ENCODE peak calls at places on chromosome 11, in seven cellular contexts. P is adrenal gland; Q is CD8-positive, alpha-beta T cell; O is transverse colon; Y is AG04450; H is fibroblast of lung; I is PC-3. D is an unnamed sample.

GRCh38 chr11:130400793-130401483 is 27.5 kb downstream of the ADAMTS8 start:
- DNase-seq in P (no peak), Q (no peak), O (no peak), Y (peak; percentile 61), H (peak; percentile 64), I (no peak), D (peak; percentile 63)

GRCh38 chr11:44430140-44430539 is 120.2 kb upstream of the ALX4 start:
- DNase-seq in P (no peak), Q (no peak), O (no peak), Y (no peak), H (no peak), I (no peak), D (no peak)

GRCh38 chr11:46850829-46851380 is 4.8 kb upstream of the CKAP5 start:
- DNase-seq in P (no peak), Q (no peak), O (no peak), Y (no peak), H (no peak), I (no peak), D (peak; percentile 3)

GRCh38 chr11:31529701-31530100 is 20.1 kb downstream of the ELP4 start:
- DNase-seq in P (no peak), Q (no peak), O (no peak), Y (no peak), H (no peak), I (no peak), D (no peak)

GRCh38 chr11:34805937-34806336 is 110.2 kb downstream of the APIP start:
- DNase-seq in P (no peak), Q (no peak), O (no peak), Y (no peak), H (no peak), I (no peak), D (no peak)

GRCh38 chr11:29093416-29093815 is 923.4 kb downstream of the KCNA4 start:
- DNase-seq in P (no peak), Q (no peak), O (no peak), Y (peak; percentile 20), H (peak; percentile 11), I (peak; percentile 69), D (no peak)

GRCh38 chr11:38163526-38163925 is 1565.5 kb upstream of the RAG2 start:
- DNase-seq in P (no peak), Q (no peak), O (no peak), Y (no peak), H (no peak), I (no peak), D (no peak)

GRCh38 chr11:70696564-70696963 is 298.2 kb downstream of the CTTN start:
- DNase-seq in P (no peak), Q (no peak), O (no peak), Y (no peak), H (no peak), I (no peak), D (no peak)

GRCh38 chr11:131829725-131830124 is 459.3 kb downstream of the NTM start:
- DNase-seq in P (no peak), Q (no peak), O (no peak), Y (no peak), H (no peak), I (no peak), D (no peak)

GRCh38 chr11:102449651-102450570 is 2.7 kb downstream of the TMEM123 start:
- DNase-seq in P (no peak), Q (peak; percentile 31), O (no peak), Y (no peak), H (no peak), I (no peak), D (no peak)

GRCh38 chr11:78798567-78799170 is 224.0 kb upstream of the NARS2 start:
- DNase-seq in P (peak; percentile 80), Q (no peak), O (peak; percentile 70), Y (no peak), H (peak; percentile 84), I (peak; percentile 85), D (peak; percentile 62)

GRCh38 chr11:75563978-75564552 is 2.0 kb downstream of the SERPINH1 start:
- DNase-seq in P (peak; percentile 76), Q (no peak), O (peak; percentile 44), Y (peak; percentile 74), H (peak; percentile 85), I (no peak), D (peak; percentile 88)

DNA sequence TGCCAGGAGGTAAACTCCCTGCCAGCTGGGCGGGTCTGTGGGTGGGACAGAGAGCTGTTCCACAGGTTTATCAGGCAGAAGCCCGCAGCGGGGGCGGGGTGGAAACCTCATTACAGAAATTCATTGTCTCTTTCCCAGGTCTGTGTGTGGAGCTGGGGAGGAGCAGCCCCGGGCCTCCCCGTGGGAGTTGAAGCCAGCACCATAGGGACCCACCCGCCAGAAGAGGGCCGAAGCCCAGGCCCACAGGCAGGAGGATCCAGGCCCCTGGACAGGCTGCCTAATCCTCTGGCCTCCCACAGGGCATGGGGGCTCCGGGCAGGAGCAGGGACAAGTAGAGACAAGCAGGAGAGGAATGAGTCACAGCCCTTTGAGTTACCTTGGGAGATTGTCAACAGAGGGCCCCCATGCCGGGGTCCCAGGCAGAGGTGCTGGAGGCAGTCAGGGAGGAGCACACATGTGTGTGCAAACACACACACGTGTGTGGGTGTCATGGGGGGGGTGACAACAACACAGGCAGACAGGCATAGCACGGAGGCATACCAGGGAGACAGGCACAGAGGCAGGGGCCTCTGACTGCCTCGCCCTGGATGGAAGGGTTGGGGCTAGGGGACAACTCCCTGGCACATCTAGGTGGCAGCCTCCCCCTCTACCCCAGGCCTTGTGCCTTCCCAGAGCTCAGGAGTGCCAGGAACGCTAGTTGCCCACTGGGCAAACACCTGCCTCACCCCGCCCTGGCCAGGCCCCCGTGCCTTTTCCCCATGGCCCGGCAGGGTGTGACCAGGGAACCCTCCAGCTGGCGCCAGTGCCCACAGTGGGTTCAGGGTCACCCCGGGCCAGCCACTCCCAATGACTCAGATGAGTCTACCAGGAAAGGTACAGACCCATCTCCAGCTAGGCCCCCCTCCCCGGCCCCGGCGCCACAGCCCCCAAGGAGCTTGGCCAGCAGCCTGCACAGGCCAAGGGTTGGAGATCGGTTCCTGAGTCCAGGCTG is 1.3 kb downstream of the CDC42BPG start:
- DNase-seq in P (peak; percentile 75), Q (no peak), O (peak; percentile 87), Y (no peak), H (no peak), I (peak; percentile 81), D (peak; percentile 56)
- H3K4me3 ChIP-seq in P (no peak overlapping the region), Q (peak overlapping the region; percentile 58), O (peak overlapping the region; percentile 64), Y (no peak overlapping the region), H (no peak overlapping the region), I (peak overlapping the region; percentile 83), D (no peak overlapping the region)

GRCh38 chr11:116334596-116334995 is 438.2 kb downstream of the BUD13 start:
- DNase-seq in P (no peak), Q (no peak), O (no peak), Y (no peak), H (no peak), I (no peak), D (no peak)

GRCh38 chr11:116336540-116336939 is 436.2 kb downstream of the BUD13 start:
- DNase-seq in P (no peak), Q (no peak), O (no peak), Y (no peak), H (no peak), I (no peak), D (no peak)

GRCh38 chr11:116335078-116335477 is 437.7 kb downstream of the BUD13 start:
- DNase-seq in P (no peak), Q (no peak), O (no peak), Y (no peak), H (no peak), I (no peak), D (no peak)

GRCh38 chr11:116333193-116333592 is 439.6 kb downstream of the BUD13 start:
- DNase-seq in P (no peak), Q (no peak), O (no peak), Y (no peak), H (no peak), I (no peak), D (no peak)

GRCh38 chr11:116335891-116336290 is 436.9 kb downstream of the BUD13 start:
- DNase-seq in P (no peak), Q (no peak), O (no peak), Y (no peak), H (no peak), I (no peak), D (no peak)
- H3K27me3 ChIP-seq in P (no peaks in the 10 kb centered on the region), Q (no peaks in the 10 kb centered on the region), O (no peaks in the 10 kb centered on the region), Y (no peaks in the 10 kb centered on the region), H (no peaks in the 10 kb centered on the region), I (no peaks in the 10 kb centered on the region), D (no peaks in the 10 kb centered on the region)

DNA sequence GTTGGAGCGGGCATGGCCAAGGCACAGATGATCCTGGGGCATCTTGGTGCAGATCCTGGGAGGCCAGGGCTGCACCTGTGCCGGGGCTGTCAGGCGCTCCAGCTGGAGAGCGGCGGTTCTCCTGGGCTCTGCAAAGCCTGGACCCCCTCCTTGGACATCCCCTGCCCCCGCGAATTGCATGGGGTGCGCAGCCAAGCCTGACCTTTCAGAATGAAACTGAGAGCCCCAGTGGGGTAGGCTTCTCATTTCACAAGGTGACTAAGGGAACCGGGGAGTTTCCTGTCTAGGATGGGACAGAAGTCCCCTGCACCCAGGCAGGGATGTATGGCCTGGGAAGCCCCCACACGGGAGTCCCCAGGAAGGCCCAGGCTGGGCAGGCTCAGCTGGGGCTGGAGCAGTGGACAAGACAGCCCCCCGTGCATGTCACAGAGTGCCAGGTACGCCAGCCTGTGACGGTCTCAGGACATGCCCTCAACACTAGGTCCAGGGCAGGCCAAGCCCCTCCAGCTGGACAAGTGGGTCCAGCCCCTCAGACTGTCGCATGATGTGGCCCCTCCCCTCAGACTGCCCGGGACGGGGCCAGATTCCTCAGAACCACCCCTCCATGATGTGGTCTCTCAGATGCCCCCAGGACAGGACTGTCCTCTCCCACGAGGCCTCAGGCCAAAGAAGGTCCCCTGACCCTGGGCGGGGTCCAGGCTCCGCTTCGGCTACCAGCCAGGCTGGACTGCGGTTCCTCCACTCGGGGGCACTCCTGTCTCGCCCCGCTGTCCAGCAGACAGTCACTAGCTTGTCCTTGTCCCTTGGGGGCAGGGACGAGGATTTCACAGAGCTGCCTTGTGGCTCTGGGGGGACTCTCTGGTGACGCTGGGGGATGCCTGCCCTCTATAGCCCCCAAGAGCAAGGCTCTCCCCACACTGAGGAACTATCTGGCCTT is 2.3 kb downstream of the LSP1 start:
- DNase-seq in P (no peak), Q (no peak), O (no peak), Y (no peak), H (no peak), I (no peak), D (no peak)
- H3K4me3 ChIP-seq in P (no peak overlapping the region), Q (peak overlapping the region; percentile 100), O (no peak overlapping the region), Y (no peak overlapping the region), H (no peak overlapping the region), I (no peak overlapping the region), D (no peak overlapping the region)

DNA sequence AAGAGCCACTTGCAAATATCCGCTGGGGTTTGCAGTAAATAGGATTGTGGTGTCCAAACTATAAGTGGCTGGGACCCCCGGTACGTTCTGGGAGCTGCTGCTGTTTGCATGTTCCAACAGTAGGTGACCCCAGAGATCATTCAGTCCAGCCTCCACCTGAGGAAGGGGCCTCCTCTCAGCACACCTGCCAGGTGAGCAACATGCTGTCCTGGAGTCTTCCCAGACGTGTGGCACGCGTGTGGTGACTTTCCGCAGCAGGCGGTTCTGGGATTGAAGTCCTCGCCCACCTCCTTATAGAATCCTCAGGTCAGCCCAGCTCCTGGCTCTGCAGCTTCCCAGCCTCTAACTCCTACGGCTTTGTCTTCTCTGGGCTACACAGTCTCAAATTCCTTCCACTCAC is 6.7 kb downstream of the P2RX3 start:
- DNase-seq in P (no peak), Q (no peak), O (no peak), Y (no peak), H (no peak), I (no peak), D (no peak)
- H3K27me3 ChIP-seq in P (no peaks in the 10 kb centered on the region), Q (no peaks in the 10 kb centered on the region), O (no peaks in the 10 kb centered on the region), Y (peaks cover 14% of the 10 kb centered on the region), H (peaks cover 3% of the 10 kb centered on the region), I (no peaks in the 10 kb centered on the region), D (no peaks in the 10 kb centered on the region)

GRCh38 chr11:2898366-2899079 is 12.9 kb upstream of the CDKN1C start:
- DNase-seq in P (peak; percentile 82), Q (peak; percentile 61), O (peak; percentile 63), Y (peak; percentile 69), H (peak; percentile 90), I (peak; percentile 71), D (peak; percentile 80)
- H3K4me3 ChIP-seq in P (no peak overlapping the region), Q (peak overlapping the region; percentile 31), O (no peak overlapping the region), Y (no peak overlapping the region), H (no peak overlapping the region), I (no peak overlapping the region), D (no peak overlapping the region)

GRCh38 chr11:112310414-112310813 is 49.8 kb upstream of the PLET1 start:
- DNase-seq in P (no peak), Q (no peak), O (no peak), Y (no peak), H (no peak), I (peak; percentile 90), D (no peak)
- H3K27me3 ChIP-seq in P (no peaks in the 10 kb centered on the region), Q (no peaks in the 10 kb centered on the region), O (no peaks in the 10 kb centered on the region), Y (no peaks in the 10 kb centered on the region), H (no peaks in the 10 kb centered on the region), I (no peaks in the 10 kb centered on the region), D (no peaks in the 10 kb centered on the region)